ENCODE peak calls at places on chromosomes 6 and 20, in four cellular contexts. G, Y, V and E are unnamed samples.

GRCh38 chr6:161439093-161439492 is 165.2 kb upstream of the AGPAT4 start:
- DNase-seq in G (no peak), Y (no peak), V (peak), E (no peak)

GRCh38 chr20:64222273-64222672 is 33.3 kb upstream of the PCMTD2 start:
- DNase-seq in G (no peak), Y (peak), V (peak), E (no peak)

GRCh38 chr6:98486052-98486451 is 348.3 kb upstream of the POU3F2 start:
- DNase-seq in G (no peak), Y (no peak), V (no peak), E (no peak)

GRCh38 chr6:34172961-34173775 is 27.3 kb upstream of the GRM4 start:
- DNase-seq in G (no peak), Y (no peak), V (no peak), E (no peak)

GRCh38 chr6:118804091-118804490 is 89.9 kb upstream of the ASF1A start:
- DNase-seq in G (no peak), Y (no peak), V (no peak), E (no peak)

GRCh38 chr6:123681957-123682462 is 45.3 kb upstream of the TRDN start:
- DNase-seq in G (no peak), Y (no peak), V (no peak), E (no peak)

GRCh38 chr6:10419749-10420545 is 5.1 kb upstream of the TFAP2A start:
- DNase-seq in G (no peak), Y (no peak), V (peak), E (peak)

GRCh38 chr20:13644010-13644409 is 5.3 kb upstream of the TASP1 start:
- DNase-seq in G (no peak), Y (no peak), V (peak), E (no peak)

GRCh38 chr6:24988562-24988961 is 52.8 kb upstream of the RIPOR2 start:
- DNase-seq in G (no peak), Y (no peak), V (no peak), E (no peak)

GRCh38 chr20:25033250-25033940 is 24.5 kb downstream of the ACSS1 start:
- DNase-seq in G (no peak), Y (no peak), V (no peak), E (no peak)

GRCh38 chr6:128487746-128488145 is 32.7 kb downstream of the PTPRK start:
- DNase-seq in G (no peak), Y (peak), V (no peak), E (no peak)

GRCh38 chr6:142087950-142088857 is 44.5 kb upstream of the GJE1 start:
- DNase-seq in G (peak), Y (no peak), V (no peak), E (no peak)

GRCh38 chr6:113686049-113686448 is 171.1 kb upstream of the MARCKS start:
- DNase-seq in G (no peak), Y (no peak), V (no peak), E (no peak)
- TF ChIP-seq CTCF in G (no peak), Y (no peak), V (no peak), E (no peak)

GRCh38 chr20:41483553-41483930 is 116.9 kb upstream of the EMILIN3 start:
- DNase-seq in G (no peak), Y (no peak), V (no peak), E (no peak)

GRCh38 chr20:41479113-41479512 is 112.5 kb upstream of the EMILIN3 start:
- DNase-seq in G (no peak), Y (no peak), V (no peak), E (no peak)

GRCh38 chr20:41480054-41480770 is 113.6 kb upstream of the EMILIN3 start:
- DNase-seq in G (no peak), Y (no peak), V (no peak), E (peak)

GRCh38 chr20:41482647-41483552 is 116.3 kb upstream of the EMILIN3 start:
- DNase-seq in G (no peak), Y (no peak), V (peak), E (no peak)
- TF ChIP-seq CTCF in G (no peak), Y (no peak), V (no peak), E (no peak)

DNA sequence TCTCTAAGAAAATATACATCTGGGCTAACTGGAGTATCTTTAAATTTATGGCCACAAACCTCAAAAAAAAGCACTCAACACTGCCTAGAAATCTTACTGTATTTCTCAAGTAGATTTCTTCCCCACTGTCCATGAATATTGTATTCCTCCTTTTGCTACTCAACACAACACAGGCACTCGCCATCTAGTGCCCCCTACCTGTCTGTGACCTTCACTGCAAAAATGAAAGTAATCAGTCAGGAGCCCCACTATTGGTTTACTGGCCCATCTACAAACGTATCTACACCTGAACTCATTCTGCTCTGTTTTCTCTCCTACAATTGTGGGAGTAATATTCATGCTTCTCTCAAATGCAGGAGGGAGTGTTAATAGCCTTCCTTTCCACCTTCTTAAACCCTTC is 58.3 kb downstream of the LY86 start:
- DNase-seq in G (no peak), Y (no peak), V (no peak), E (peak)
- TF ChIP-seq CTCF in G (no peak), Y (peak), V (no peak), E (peak)

DNA sequence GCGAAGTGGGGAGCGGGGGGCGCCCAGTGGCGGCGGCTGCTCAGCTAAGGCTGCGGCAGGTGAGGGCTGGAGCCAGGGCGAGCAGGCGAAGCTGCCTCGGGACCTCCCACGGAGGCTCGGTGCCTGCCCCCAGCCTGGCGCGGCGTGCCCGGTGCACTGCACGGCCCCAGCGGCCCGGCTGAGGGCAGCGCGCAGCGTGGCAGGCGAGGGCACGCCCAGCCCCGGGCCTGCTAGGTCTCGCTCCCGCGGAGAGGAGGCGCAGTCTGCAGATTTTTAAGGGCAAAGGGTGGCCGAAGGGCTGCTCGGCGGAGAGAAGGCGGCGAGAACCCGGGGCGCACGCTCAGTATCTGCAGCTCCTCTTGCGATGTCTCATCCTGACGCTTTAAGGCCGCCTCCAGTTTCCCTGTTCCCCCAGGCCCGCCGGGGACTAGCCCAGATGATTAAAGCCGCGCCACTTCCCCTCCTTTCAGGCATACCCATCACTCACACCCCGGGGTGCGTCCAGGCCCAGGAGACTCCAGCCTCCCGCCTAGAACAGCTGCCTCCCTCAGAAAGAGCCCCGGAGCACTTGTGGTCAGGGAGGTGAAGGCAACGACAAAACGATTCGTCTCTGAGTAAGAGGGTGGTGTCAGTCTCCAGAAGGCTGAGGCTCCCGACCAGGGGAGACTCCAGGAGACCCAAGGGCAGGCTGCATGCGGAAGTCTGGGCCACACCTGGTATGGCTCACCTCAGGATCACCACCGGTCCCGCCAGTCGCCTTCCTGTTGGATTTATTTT is at the start of gene FERMT1:
- DNase-seq in G (peak), Y (no peak), V (peak), E (peak)
- TF ChIP-seq CTCF in G (no peak), Y (no peak), V (peak), E (no peak)

GRCh38 chr6:19369770-19370169 is 467.4 kb upstream of the ID4 start:
- DNase-seq in G (no peak), Y (no peak), V (no peak), E (no peak)

GRCh38 chr6:19368511-19368910 is 468.7 kb upstream of the ID4 start:
- DNase-seq in G (no peak), Y (peak), V (peak), E (no peak)
- TF ChIP-seq CTCF in G (no peak), Y (peak), V (peak), E (no peak)